ENCODE peak calls at places on chromosomes 7 and 10, in seven cellular contexts. One of them, this sample, is unnamed.

GRCh38 chr10:34853357-34853756 is 38.3 kb upstream of the PARD3 start:
- DNase-seq in mucosa of descending colon: no peak
- DNase-seq in pancreas: no peak
- DNase-seq in WERI-Rb-1: no peak
- DNase-seq in IMR-90: no peak
- DNase-seq in Calu3: no peak
- DNase-seq in choroid plexus epithelial cell: no peak
- DNase-seq in this sample: no peak

GRCh38 chr7:141408440-141408839 is 142.8 kb upstream of the AGK start:
- DNase-seq in mucosa of descending colon: no peak
- DNase-seq in pancreas: no peak
- DNase-seq in WERI-Rb-1: no peak
- DNase-seq in IMR-90: no peak
- DNase-seq in Calu3: no peak
- DNase-seq in choroid plexus epithelial cell: no peak
- DNase-seq in this sample: no peak

GRCh38 chr7:157987906-157988305 is 599.7 kb downstream of the PTPRN2 start:
- DNase-seq in mucosa of descending colon: no peak
- DNase-seq in pancreas: no peak
- DNase-seq in WERI-Rb-1: no peak
- DNase-seq in IMR-90: no peak
- DNase-seq in Calu3: no peak
- DNase-seq in choroid plexus epithelial cell: no peak
- DNase-seq in this sample: no peak

GRCh38 chr7:107999814-108000560 is 3.0 kb downstream of the LAMB1 start:
- DNase-seq in mucosa of descending colon: no peak
- DNase-seq in pancreas: no peak
- DNase-seq in WERI-Rb-1: no peak
- DNase-seq in IMR-90: peak; percentile 60
- DNase-seq in Calu3: no peak
- DNase-seq in choroid plexus epithelial cell: peak; percentile 53
- DNase-seq in this sample: no peak

GRCh38 chr10:109881481-109881880 is 41.8 kb downstream of the XPNPEP1 start:
- DNase-seq in mucosa of descending colon: no peak
- DNase-seq in pancreas: no peak
- DNase-seq in WERI-Rb-1: no peak
- DNase-seq in IMR-90: no peak
- DNase-seq in Calu3: no peak
- DNase-seq in choroid plexus epithelial cell: no peak
- DNase-seq in this sample: no peak

GRCh38 chr7:82530361-82530760 is 86.8 kb upstream of the CACNA2D1 start:
- DNase-seq in mucosa of descending colon: no peak
- DNase-seq in pancreas: no peak
- DNase-seq in WERI-Rb-1: peak; percentile 57
- DNase-seq in IMR-90: no peak
- DNase-seq in Calu3: no peak
- DNase-seq in choroid plexus epithelial cell: peak; percentile 86
- DNase-seq in this sample: no peak

GRCh38 chr7:32346253-32346652 is 143.9 kb downstream of the LSM5 start:
- DNase-seq in mucosa of descending colon: no peak
- DNase-seq in pancreas: no peak
- DNase-seq in WERI-Rb-1: no peak
- DNase-seq in IMR-90: no peak
- DNase-seq in Calu3: no peak
- DNase-seq in choroid plexus epithelial cell: no peak
- DNase-seq in this sample: no peak

GRCh38 chr10:127307338-127307737 is 110.9 kb upstream of the INSYN2A start:
- DNase-seq in mucosa of descending colon: no peak
- DNase-seq in pancreas: no peak
- DNase-seq in WERI-Rb-1: no peak
- DNase-seq in IMR-90: no peak
- DNase-seq in Calu3: no peak
- DNase-seq in choroid plexus epithelial cell: no peak
- DNase-seq in this sample: no peak

GRCh38 chr10:27100800-27101347 is 580 bp upstream of the ANKRD26 start:
- DNase-seq in mucosa of descending colon: no peak
- DNase-seq in pancreas: no peak
- DNase-seq in WERI-Rb-1: no peak
- DNase-seq in IMR-90: no peak
- DNase-seq in Calu3: no peak
- DNase-seq in choroid plexus epithelial cell: no peak
- DNase-seq in this sample: no peak

GRCh38 chr7:134527979-134528371 is 608 bp downstream of the AKR1B10 start:
- DNase-seq in mucosa of descending colon: no peak
- DNase-seq in pancreas: no peak
- DNase-seq in WERI-Rb-1: peak; percentile 52
- DNase-seq in IMR-90: peak; percentile 86
- DNase-seq in Calu3: no peak
- DNase-seq in choroid plexus epithelial cell: peak; percentile 89
- DNase-seq in this sample: no peak

GRCh38 chr7:158988302-158988862 is 132.0 kb downstream of the DYNC2I1 start:
- DNase-seq in mucosa of descending colon: no peak
- DNase-seq in pancreas: no peak
- DNase-seq in WERI-Rb-1: no peak
- DNase-seq in IMR-90: no peak
- DNase-seq in Calu3: no peak
- DNase-seq in choroid plexus epithelial cell: no peak
- DNase-seq in this sample: no peak

GRCh38 chr7:40324889-40325288 is 190.1 kb downstream of the SUGCT start:
- DNase-seq in mucosa of descending colon: no peak
- DNase-seq in pancreas: no peak
- DNase-seq in WERI-Rb-1: no peak
- DNase-seq in IMR-90: peak; percentile 37
- DNase-seq in Calu3: no peak
- DNase-seq in choroid plexus epithelial cell: peak; percentile 38
- DNase-seq in this sample: no peak

GRCh38 chr7:34104120-34104519 is 198.8 kb downstream of the BMPER start:
- DNase-seq in mucosa of descending colon: no peak
- DNase-seq in pancreas: no peak
- DNase-seq in WERI-Rb-1: no peak
- DNase-seq in IMR-90: peak; percentile 4
- DNase-seq in Calu3: no peak
- DNase-seq in choroid plexus epithelial cell: no peak
- DNase-seq in this sample: no peak

GRCh38 chr7:70829221-70830059 is 302.5 kb upstream of the GALNT17 start:
- DNase-seq in mucosa of descending colon: peak; percentile 65
- DNase-seq in pancreas: peak; percentile 82
- DNase-seq in WERI-Rb-1: peak; percentile 64
- DNase-seq in IMR-90: peak; percentile 56
- DNase-seq in Calu3: peak; percentile 21
- DNase-seq in choroid plexus epithelial cell: peak; percentile 58
- DNase-seq in this sample: peak; percentile 70

GRCh38 chr7:157993406-157994105 is 594.1 kb downstream of the PTPRN2 start:
- DNase-seq in mucosa of descending colon: no peak
- DNase-seq in pancreas: no peak
- DNase-seq in WERI-Rb-1: no peak
- DNase-seq in IMR-90: no peak
- DNase-seq in Calu3: no peak
- DNase-seq in choroid plexus epithelial cell: no peak
- DNase-seq in this sample: no peak

GRCh38 chr7:102230593-102230992 is 56.1 kb upstream of the SH2B2 start:
- DNase-seq in mucosa of descending colon: no peak
- DNase-seq in pancreas: no peak
- DNase-seq in WERI-Rb-1: no peak
- DNase-seq in IMR-90: peak; percentile 81
- DNase-seq in Calu3: no peak
- DNase-seq in choroid plexus epithelial cell: peak; percentile 30
- DNase-seq in this sample: no peak

GRCh38 chr7:155052982-155053381 is 17.1 kb upstream of the HTR5A start:
- DNase-seq in mucosa of descending colon: no peak
- DNase-seq in pancreas: no peak
- DNase-seq in WERI-Rb-1: peak; percentile 35
- DNase-seq in IMR-90: no peak
- DNase-seq in Calu3: no peak
- DNase-seq in choroid plexus epithelial cell: no peak
- DNase-seq in this sample: no peak

GRCh38 chr10:21534611-21535493 is 820 bp downstream of the MLLT10 start:
- DNase-seq in mucosa of descending colon: peak; percentile 72
- DNase-seq in pancreas: peak; percentile 77
- DNase-seq in WERI-Rb-1: peak; percentile 37
- DNase-seq in IMR-90: peak; percentile 45
- DNase-seq in Calu3: peak; percentile 19
- DNase-seq in choroid plexus epithelial cell: peak; percentile 59
- DNase-seq in this sample: peak; percentile 79
- TF ChIP-seq CTCF in mucosa of descending colon: no peak
- TF ChIP-seq CTCF in pancreas: no peak
- TF ChIP-seq CTCF in WERI-Rb-1: no peak
- TF ChIP-seq CTCF in IMR-90: no peak
- TF ChIP-seq CTCF in Calu3: no peak
- TF ChIP-seq CTCF in choroid plexus epithelial cell: peak; percentile 11
- TF ChIP-seq CTCF in this sample: no peak

DNA sequence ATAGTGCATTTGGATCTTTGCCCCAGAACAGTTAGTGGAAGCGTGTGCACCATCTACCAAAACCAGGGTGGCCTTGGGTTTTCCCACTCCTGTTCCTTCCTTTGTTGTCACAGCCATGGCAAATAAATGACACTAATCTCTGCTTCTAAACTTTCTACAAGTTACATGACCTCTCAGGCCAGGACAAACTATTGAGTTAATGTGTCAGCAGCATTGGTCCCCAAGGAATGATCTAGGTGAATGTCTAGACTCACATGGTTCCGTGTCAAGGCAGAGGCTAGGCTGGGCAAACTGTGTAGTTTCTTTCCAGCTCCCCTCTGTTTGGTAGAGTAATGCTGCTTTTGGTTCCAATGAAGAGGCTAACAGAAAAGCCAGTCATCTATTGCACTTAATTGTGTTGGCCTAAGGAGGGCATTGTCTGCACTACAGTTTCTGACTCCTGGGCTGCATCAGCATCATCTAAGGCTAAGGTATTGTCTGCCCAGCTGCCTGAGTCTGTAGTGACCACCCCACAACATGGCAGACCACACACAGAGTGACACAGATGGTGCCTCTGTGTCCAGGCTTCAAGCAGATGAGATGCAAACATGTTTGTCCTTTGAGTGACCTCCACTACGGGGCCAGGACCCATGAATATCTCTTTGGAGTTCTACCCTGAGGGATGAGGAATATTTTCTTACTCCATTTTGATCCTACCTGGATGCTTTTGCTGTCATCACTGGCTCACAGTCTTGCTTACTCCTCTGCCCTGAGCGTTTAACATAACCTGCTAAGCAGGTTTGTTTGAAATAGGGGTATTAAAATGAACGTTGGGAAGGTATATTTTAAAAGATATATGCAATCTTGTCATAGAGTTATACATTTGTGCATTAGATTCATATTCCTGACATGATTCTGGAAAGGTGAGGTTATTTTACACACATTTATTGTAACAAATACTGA is 1.7 kb downstream of the CYP3A4 start:
- DNase-seq in mucosa of descending colon: no peak
- DNase-seq in pancreas: no peak
- DNase-seq in WERI-Rb-1: no peak
- DNase-seq in IMR-90: no peak
- DNase-seq in Calu3: no peak
- DNase-seq in choroid plexus epithelial cell: no peak
- DNase-seq in this sample: no peak
- TF ChIP-seq CTCF in mucosa of descending colon: no peak
- TF ChIP-seq CTCF in pancreas: no peak
- TF ChIP-seq CTCF in WERI-Rb-1: no peak
- TF ChIP-seq CTCF in IMR-90: no peak
- TF ChIP-seq CTCF in Calu3: no peak
- TF ChIP-seq CTCF in choroid plexus epithelial cell: no peak
- TF ChIP-seq CTCF in this sample: no peak

GRCh38 chr10:87816842-87817178 is 1.2 kb downstream of the ATAD1 start:
- DNase-seq in mucosa of descending colon: no peak
- DNase-seq in pancreas: no peak
- DNase-seq in WERI-Rb-1: no peak
- DNase-seq in IMR-90: no peak
- DNase-seq in Calu3: no peak
- DNase-seq in choroid plexus epithelial cell: no peak
- DNase-seq in this sample: no peak

GRCh38 chr10:87818505-87819273 is 663 bp upstream of the ATAD1 start:
- DNase-seq in mucosa of descending colon: peak; percentile 54
- DNase-seq in pancreas: peak; percentile 64
- DNase-seq in WERI-Rb-1: peak; percentile 48
- DNase-seq in IMR-90: peak; percentile 43
- DNase-seq in Calu3: peak; percentile 22
- DNase-seq in choroid plexus epithelial cell: peak; percentile 47
- DNase-seq in this sample: no peak

GRCh38 chr10:87819274-87819585 is 1.2 kb upstream of the ATAD1 start:
- DNase-seq in mucosa of descending colon: no peak
- DNase-seq in pancreas: no peak
- DNase-seq in WERI-Rb-1: no peak
- DNase-seq in IMR-90: no peak
- DNase-seq in Calu3: no peak
- DNase-seq in choroid plexus epithelial cell: no peak
- DNase-seq in this sample: no peak

GRCh38 chr10:87817291-87817872 is 644 bp downstream of the ATAD1 start:
- DNase-seq in mucosa of descending colon: no peak
- DNase-seq in pancreas: no peak
- DNase-seq in WERI-Rb-1: no peak
- DNase-seq in IMR-90: peak; percentile 8
- DNase-seq in Calu3: no peak
- DNase-seq in choroid plexus epithelial cell: peak; percentile 15
- DNase-seq in this sample: no peak

DNA sequence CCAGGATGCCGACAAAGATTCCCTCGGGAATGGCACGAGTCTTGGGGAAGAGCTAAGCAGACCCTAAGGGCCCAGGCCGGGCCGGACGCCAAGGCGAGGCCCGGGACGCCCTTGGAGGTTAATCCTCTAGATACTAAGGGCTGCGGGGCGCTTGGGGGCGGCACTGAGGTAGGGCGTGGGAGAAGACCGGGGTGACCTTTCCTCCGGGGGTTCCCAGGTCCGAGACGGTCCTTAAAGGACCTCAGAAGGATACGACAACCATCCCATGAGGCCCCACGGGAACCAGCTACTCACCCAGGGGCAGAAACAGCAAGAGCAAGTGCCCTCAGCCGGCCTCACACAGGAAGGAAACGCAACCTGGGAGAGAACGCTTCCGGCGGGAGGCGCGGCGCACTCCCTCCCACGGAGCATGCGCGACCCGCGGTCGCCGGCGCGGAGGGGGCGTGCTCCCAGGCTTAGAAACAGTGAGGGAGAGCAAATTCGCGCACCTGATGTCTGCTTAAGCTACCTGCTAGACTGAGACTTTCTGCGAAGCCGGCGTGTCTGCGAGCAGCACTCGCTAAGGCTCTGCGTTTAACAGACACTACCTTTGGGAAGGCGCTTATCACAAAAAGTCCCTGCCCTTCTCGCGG is at the start of gene ATAD1:
- DNase-seq in mucosa of descending colon: peak; percentile 89
- DNase-seq in pancreas: peak; percentile 92
- DNase-seq in WERI-Rb-1: peak; percentile 91
- DNase-seq in IMR-90: peak; percentile 80
- DNase-seq in Calu3: peak; percentile 85
- DNase-seq in choroid plexus epithelial cell: peak; percentile 83
- DNase-seq in this sample: peak; percentile 89
- TF ChIP-seq CTCF in mucosa of descending colon: no peak
- TF ChIP-seq CTCF in pancreas: no peak
- TF ChIP-seq CTCF in WERI-Rb-1: peak; percentile 13
- TF ChIP-seq CTCF in IMR-90: peak; percentile 19
- TF ChIP-seq CTCF in Calu3: no peak
- TF ChIP-seq CTCF in choroid plexus epithelial cell: peak; percentile 50
- TF ChIP-seq CTCF in this sample: peak; percentile 19

DNA sequence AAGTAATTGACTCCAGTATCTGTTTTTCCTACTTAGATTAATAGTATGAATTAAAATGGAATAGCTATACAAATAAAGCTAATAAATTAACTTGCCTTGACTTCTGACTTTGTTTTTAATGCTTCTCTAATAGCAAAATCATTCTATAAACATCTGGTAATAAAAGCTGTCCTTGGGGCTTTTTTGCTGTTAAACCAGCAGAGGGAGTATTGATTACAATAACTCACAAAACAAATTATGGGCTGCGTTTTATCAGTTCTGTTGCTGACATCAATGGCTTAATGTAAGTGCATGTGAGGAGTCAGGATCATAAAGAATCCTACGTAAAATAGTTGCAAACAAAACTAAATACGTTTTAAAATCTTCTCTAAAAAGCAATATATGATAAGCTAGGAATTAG is 667.8 kb downstream of the PCDH15 start:
- DNase-seq in mucosa of descending colon: no peak
- DNase-seq in pancreas: no peak
- DNase-seq in WERI-Rb-1: no peak
- DNase-seq in IMR-90: no peak
- DNase-seq in Calu3: no peak
- DNase-seq in choroid plexus epithelial cell: no peak
- DNase-seq in this sample: no peak
- TF ChIP-seq CTCF in mucosa of descending colon: no peak
- TF ChIP-seq CTCF in pancreas: no peak
- TF ChIP-seq CTCF in WERI-Rb-1: no peak
- TF ChIP-seq CTCF in IMR-90: no peak
- TF ChIP-seq CTCF in Calu3: peak; percentile 27
- TF ChIP-seq CTCF in choroid plexus epithelial cell: no peak
- TF ChIP-seq CTCF in this sample: peak; percentile 23